ENCODE peak calls at places on chromosome 11, in nine cellular contexts. One of them, this sample, is unnamed.

GRCh38 chr11:325796-326591 is 5.3 kb upstream of the IFITM3 start:
- ATAC-seq in heart left ventricle: peak
- ATAC-seq in activated naive CD8-positive, alpha-beta T cell treated with anti-CD3 and anti-CD28 coated beads, Interleukin-2, amount 10 ng/mL, durations not matched to agents 7 days and 5 days: peak
- ATAC-seq in activated CD8-positive, alpha-beta T cell treated with anti-CD3 and anti-CD28 coated beads for 36 hours: peak
- ATAC-seq in T-helper 17 cell: peak
- ATAC-seq in activated CD4-positive, alpha-beta T cell treated with anti-CD3 and anti-CD28 coated beads for 36 hours: no peak
- ATAC-seq in upper lobe of left lung: no peak
- ATAC-seq in aorta: peak
- ATAC-seq in RWPE2: peak
- ATAC-seq in this sample: peak

GRCh38 chr11:86230921-86231320 is 13.6 kb upstream of the EED start:
- ATAC-seq in heart left ventricle: no peak
- ATAC-seq in activated naive CD8-positive, alpha-beta T cell treated with anti-CD3 and anti-CD28 coated beads, Interleukin-2, amount 10 ng/mL, durations not matched to agents 7 days and 5 days: no peak
- ATAC-seq in activated CD8-positive, alpha-beta T cell treated with anti-CD3 and anti-CD28 coated beads for 36 hours: no peak
- ATAC-seq in T-helper 17 cell: no peak
- ATAC-seq in activated CD4-positive, alpha-beta T cell treated with anti-CD3 and anti-CD28 coated beads for 36 hours: peak
- ATAC-seq in upper lobe of left lung: no peak
- ATAC-seq in aorta: no peak
- ATAC-seq in RWPE2: peak
- ATAC-seq in this sample: no peak

GRCh38 chr11:70881948-70882715 is 370.2 kb downstream of the SHANK2 start:
- ATAC-seq in heart left ventricle: no peak
- ATAC-seq in activated naive CD8-positive, alpha-beta T cell treated with anti-CD3 and anti-CD28 coated beads, Interleukin-2, amount 10 ng/mL, durations not matched to agents 7 days and 5 days: no peak
- ATAC-seq in activated CD8-positive, alpha-beta T cell treated with anti-CD3 and anti-CD28 coated beads for 36 hours: no peak
- ATAC-seq in T-helper 17 cell: no peak
- ATAC-seq in activated CD4-positive, alpha-beta T cell treated with anti-CD3 and anti-CD28 coated beads for 36 hours: no peak
- ATAC-seq in upper lobe of left lung: no peak
- ATAC-seq in aorta: no peak
- ATAC-seq in RWPE2: no peak
- ATAC-seq in this sample: no peak

GRCh38 chr11:74434528-74434927 is 32.8 kb downstream of the KCNE3 start:
- ATAC-seq in heart left ventricle: no peak
- ATAC-seq in activated naive CD8-positive, alpha-beta T cell treated with anti-CD3 and anti-CD28 coated beads, Interleukin-2, amount 10 ng/mL, durations not matched to agents 7 days and 5 days: no peak
- ATAC-seq in activated CD8-positive, alpha-beta T cell treated with anti-CD3 and anti-CD28 coated beads for 36 hours: no peak
- ATAC-seq in T-helper 17 cell: no peak
- ATAC-seq in activated CD4-positive, alpha-beta T cell treated with anti-CD3 and anti-CD28 coated beads for 36 hours: no peak
- ATAC-seq in upper lobe of left lung: no peak
- ATAC-seq in aorta: no peak
- ATAC-seq in RWPE2: peak
- ATAC-seq in this sample: no peak

GRCh38 chr11:86192858-86193257 is 51.7 kb upstream of the EED start:
- ATAC-seq in heart left ventricle: peak
- ATAC-seq in activated naive CD8-positive, alpha-beta T cell treated with anti-CD3 and anti-CD28 coated beads, Interleukin-2, amount 10 ng/mL, durations not matched to agents 7 days and 5 days: no peak
- ATAC-seq in activated CD8-positive, alpha-beta T cell treated with anti-CD3 and anti-CD28 coated beads for 36 hours: no peak
- ATAC-seq in T-helper 17 cell: no peak
- ATAC-seq in activated CD4-positive, alpha-beta T cell treated with anti-CD3 and anti-CD28 coated beads for 36 hours: no peak
- ATAC-seq in upper lobe of left lung: no peak
- ATAC-seq in aorta: no peak
- ATAC-seq in RWPE2: no peak
- ATAC-seq in this sample: no peak

GRCh38 chr11:108035690-108036089 is 27.0 kb downstream of the CUL5 start:
- ATAC-seq in heart left ventricle: no peak
- ATAC-seq in activated naive CD8-positive, alpha-beta T cell treated with anti-CD3 and anti-CD28 coated beads, Interleukin-2, amount 10 ng/mL, durations not matched to agents 7 days and 5 days: no peak
- ATAC-seq in activated CD8-positive, alpha-beta T cell treated with anti-CD3 and anti-CD28 coated beads for 36 hours: no peak
- ATAC-seq in T-helper 17 cell: no peak
- ATAC-seq in activated CD4-positive, alpha-beta T cell treated with anti-CD3 and anti-CD28 coated beads for 36 hours: no peak
- ATAC-seq in upper lobe of left lung: no peak
- ATAC-seq in aorta: no peak
- ATAC-seq in RWPE2: no peak
- ATAC-seq in this sample: no peak

GRCh38 chr11:14237333-14237988 is 121.5 kb downstream of the RRAS2 start:
- ATAC-seq in heart left ventricle: no peak
- ATAC-seq in activated naive CD8-positive, alpha-beta T cell treated with anti-CD3 and anti-CD28 coated beads, Interleukin-2, amount 10 ng/mL, durations not matched to agents 7 days and 5 days: no peak
- ATAC-seq in activated CD8-positive, alpha-beta T cell treated with anti-CD3 and anti-CD28 coated beads for 36 hours: no peak
- ATAC-seq in T-helper 17 cell: peak
- ATAC-seq in activated CD4-positive, alpha-beta T cell treated with anti-CD3 and anti-CD28 coated beads for 36 hours: peak
- ATAC-seq in upper lobe of left lung: peak
- ATAC-seq in aorta: no peak
- ATAC-seq in RWPE2: no peak
- ATAC-seq in this sample: peak

GRCh38 chr11:20712912-20713311 is 43.5 kb downstream of the NELL1 start:
- ATAC-seq in heart left ventricle: no peak
- ATAC-seq in activated naive CD8-positive, alpha-beta T cell treated with anti-CD3 and anti-CD28 coated beads, Interleukin-2, amount 10 ng/mL, durations not matched to agents 7 days and 5 days: no peak
- ATAC-seq in activated CD8-positive, alpha-beta T cell treated with anti-CD3 and anti-CD28 coated beads for 36 hours: no peak
- ATAC-seq in T-helper 17 cell: no peak
- ATAC-seq in activated CD4-positive, alpha-beta T cell treated with anti-CD3 and anti-CD28 coated beads for 36 hours: no peak
- ATAC-seq in upper lobe of left lung: no peak
- ATAC-seq in aorta: no peak
- ATAC-seq in RWPE2: no peak
- ATAC-seq in this sample: no peak

GRCh38 chr11:1437500-1437899 is 47.8 kb downstream of the BRSK2 start:
- ATAC-seq in heart left ventricle: peak
- ATAC-seq in activated naive CD8-positive, alpha-beta T cell treated with anti-CD3 and anti-CD28 coated beads, Interleukin-2, amount 10 ng/mL, durations not matched to agents 7 days and 5 days: no peak
- ATAC-seq in activated CD8-positive, alpha-beta T cell treated with anti-CD3 and anti-CD28 coated beads for 36 hours: no peak
- ATAC-seq in T-helper 17 cell: no peak
- ATAC-seq in activated CD4-positive, alpha-beta T cell treated with anti-CD3 and anti-CD28 coated beads for 36 hours: no peak
- ATAC-seq in upper lobe of left lung: peak
- ATAC-seq in aorta: no peak
- ATAC-seq in RWPE2: peak
- ATAC-seq in this sample: peak

GRCh38 chr11:85742873-85743275 is 56.9 kb upstream of the CCDC89 start:
- ATAC-seq in heart left ventricle: no peak
- ATAC-seq in activated naive CD8-positive, alpha-beta T cell treated with anti-CD3 and anti-CD28 coated beads, Interleukin-2, amount 10 ng/mL, durations not matched to agents 7 days and 5 days: no peak
- ATAC-seq in activated CD8-positive, alpha-beta T cell treated with anti-CD3 and anti-CD28 coated beads for 36 hours: peak
- ATAC-seq in T-helper 17 cell: peak
- ATAC-seq in activated CD4-positive, alpha-beta T cell treated with anti-CD3 and anti-CD28 coated beads for 36 hours: peak
- ATAC-seq in upper lobe of left lung: no peak
- ATAC-seq in aorta: no peak
- ATAC-seq in RWPE2: peak
- ATAC-seq in this sample: peak

GRCh38 chr11:111514216-111515031 is at the start of gene HOATZ:
- ATAC-seq in heart left ventricle: no peak
- ATAC-seq in activated naive CD8-positive, alpha-beta T cell treated with anti-CD3 and anti-CD28 coated beads, Interleukin-2, amount 10 ng/mL, durations not matched to agents 7 days and 5 days: peak
- ATAC-seq in activated CD8-positive, alpha-beta T cell treated with anti-CD3 and anti-CD28 coated beads for 36 hours: peak
- ATAC-seq in T-helper 17 cell: no peak
- ATAC-seq in activated CD4-positive, alpha-beta T cell treated with anti-CD3 and anti-CD28 coated beads for 36 hours: peak
- ATAC-seq in upper lobe of left lung: no peak
- ATAC-seq in aorta: no peak
- ATAC-seq in RWPE2: no peak
- ATAC-seq in this sample: no peak

GRCh38 chr11:64789331-64790204 is 11.2 kb upstream of the SF1 start:
- ATAC-seq in heart left ventricle: no peak
- ATAC-seq in activated naive CD8-positive, alpha-beta T cell treated with anti-CD3 and anti-CD28 coated beads, Interleukin-2, amount 10 ng/mL, durations not matched to agents 7 days and 5 days: no peak
- ATAC-seq in activated CD8-positive, alpha-beta T cell treated with anti-CD3 and anti-CD28 coated beads for 36 hours: no peak
- ATAC-seq in T-helper 17 cell: no peak
- ATAC-seq in activated CD4-positive, alpha-beta T cell treated with anti-CD3 and anti-CD28 coated beads for 36 hours: no peak
- ATAC-seq in upper lobe of left lung: no peak
- ATAC-seq in aorta: no peak
- ATAC-seq in RWPE2: no peak
- ATAC-seq in this sample: no peak

GRCh38 chr11:68677432-68677831 is 6.9 kb upstream of the GAL start:
- ATAC-seq in heart left ventricle: peak
- ATAC-seq in activated naive CD8-positive, alpha-beta T cell treated with anti-CD3 and anti-CD28 coated beads, Interleukin-2, amount 10 ng/mL, durations not matched to agents 7 days and 5 days: no peak
- ATAC-seq in activated CD8-positive, alpha-beta T cell treated with anti-CD3 and anti-CD28 coated beads for 36 hours: no peak
- ATAC-seq in T-helper 17 cell: no peak
- ATAC-seq in activated CD4-positive, alpha-beta T cell treated with anti-CD3 and anti-CD28 coated beads for 36 hours: no peak
- ATAC-seq in upper lobe of left lung: peak
- ATAC-seq in aorta: peak
- ATAC-seq in RWPE2: peak
- ATAC-seq in this sample: peak

GRCh38 chr11:131275580-131275979 is 94.8 kb upstream of the NTM start:
- ATAC-seq in heart left ventricle: no peak
- ATAC-seq in activated naive CD8-positive, alpha-beta T cell treated with anti-CD3 and anti-CD28 coated beads, Interleukin-2, amount 10 ng/mL, durations not matched to agents 7 days and 5 days: no peak
- ATAC-seq in activated CD8-positive, alpha-beta T cell treated with anti-CD3 and anti-CD28 coated beads for 36 hours: no peak
- ATAC-seq in T-helper 17 cell: no peak
- ATAC-seq in activated CD4-positive, alpha-beta T cell treated with anti-CD3 and anti-CD28 coated beads for 36 hours: no peak
- ATAC-seq in upper lobe of left lung: no peak
- ATAC-seq in aorta: no peak
- ATAC-seq in RWPE2: no peak
- ATAC-seq in this sample: no peak

GRCh38 chr11:58592760-58593472 is 14.1 kb downstream of the ZFP91 start:
- ATAC-seq in heart left ventricle: peak
- ATAC-seq in activated naive CD8-positive, alpha-beta T cell treated with anti-CD3 and anti-CD28 coated beads, Interleukin-2, amount 10 ng/mL, durations not matched to agents 7 days and 5 days: no peak
- ATAC-seq in activated CD8-positive, alpha-beta T cell treated with anti-CD3 and anti-CD28 coated beads for 36 hours: peak
- ATAC-seq in T-helper 17 cell: peak
- ATAC-seq in activated CD4-positive, alpha-beta T cell treated with anti-CD3 and anti-CD28 coated beads for 36 hours: peak
- ATAC-seq in upper lobe of left lung: no peak
- ATAC-seq in aorta: no peak
- ATAC-seq in RWPE2: peak
- ATAC-seq in this sample: no peak

GRCh38 chr11:88308576-88308975 is 29.0 kb downstream of the CTSC start:
- ATAC-seq in heart left ventricle: no peak
- ATAC-seq in activated naive CD8-positive, alpha-beta T cell treated with anti-CD3 and anti-CD28 coated beads, Interleukin-2, amount 10 ng/mL, durations not matched to agents 7 days and 5 days: no peak
- ATAC-seq in activated CD8-positive, alpha-beta T cell treated with anti-CD3 and anti-CD28 coated beads for 36 hours: no peak
- ATAC-seq in T-helper 17 cell: no peak
- ATAC-seq in activated CD4-positive, alpha-beta T cell treated with anti-CD3 and anti-CD28 coated beads for 36 hours: no peak
- ATAC-seq in upper lobe of left lung: no peak
- ATAC-seq in aorta: no peak
- ATAC-seq in RWPE2: no peak
- ATAC-seq in this sample: no peak

GRCh38 chr11:16512842-16513241 is 156.5 kb upstream of the SOX6 start:
- ATAC-seq in heart left ventricle: no peak
- ATAC-seq in activated naive CD8-positive, alpha-beta T cell treated with anti-CD3 and anti-CD28 coated beads, Interleukin-2, amount 10 ng/mL, durations not matched to agents 7 days and 5 days: no peak
- ATAC-seq in activated CD8-positive, alpha-beta T cell treated with anti-CD3 and anti-CD28 coated beads for 36 hours: no peak
- ATAC-seq in T-helper 17 cell: no peak
- ATAC-seq in activated CD4-positive, alpha-beta T cell treated with anti-CD3 and anti-CD28 coated beads for 36 hours: peak
- ATAC-seq in upper lobe of left lung: no peak
- ATAC-seq in aorta: no peak
- ATAC-seq in RWPE2: no peak
- ATAC-seq in this sample: no peak

GRCh38 chr11:69480547-69481392 is 693 bp upstream of the LINC01488 start:
- ATAC-seq in heart left ventricle: peak
- ATAC-seq in activated naive CD8-positive, alpha-beta T cell treated with anti-CD3 and anti-CD28 coated beads, Interleukin-2, amount 10 ng/mL, durations not matched to agents 7 days and 5 days: no peak
- ATAC-seq in activated CD8-positive, alpha-beta T cell treated with anti-CD3 and anti-CD28 coated beads for 36 hours: no peak
- ATAC-seq in T-helper 17 cell: no peak
- ATAC-seq in activated CD4-positive, alpha-beta T cell treated with anti-CD3 and anti-CD28 coated beads for 36 hours: no peak
- ATAC-seq in upper lobe of left lung: peak
- ATAC-seq in aorta: peak
- ATAC-seq in RWPE2: no peak
- ATAC-seq in this sample: no peak

GRCh38 chr11:48141475-48142100 is 75.0 kb upstream of the OR4B1 start:
- ATAC-seq in heart left ventricle: no peak
- ATAC-seq in activated naive CD8-positive, alpha-beta T cell treated with anti-CD3 and anti-CD28 coated beads, Interleukin-2, amount 10 ng/mL, durations not matched to agents 7 days and 5 days: no peak
- ATAC-seq in activated CD8-positive, alpha-beta T cell treated with anti-CD3 and anti-CD28 coated beads for 36 hours: no peak
- ATAC-seq in T-helper 17 cell: peak
- ATAC-seq in activated CD4-positive, alpha-beta T cell treated with anti-CD3 and anti-CD28 coated beads for 36 hours: no peak
- ATAC-seq in upper lobe of left lung: peak
- ATAC-seq in aorta: no peak
- ATAC-seq in RWPE2: no peak
- ATAC-seq in this sample: no peak

This sample was measured in esophagus mucosa.